ENCODE peak calls at places on chromosomes 16 and 17, in six cellular contexts. One of them, this sample, is unnamed.
A peak's percentile ranks its signal among the peaks of the same experiment; 100 is the strongest.

GRCh38 chr17:43826206-43826605 is 6.7 kb downstream of the MPP3 start:
- DNase-seq in GM12878: no peak
- DNase-seq in H1: no peak
- DNase-seq in NT2/D1: no peak
- DNase-seq in HepG2: no peak
- DNase-seq in K562: no peak
- DNase-seq in this sample: no peak

GRCh38 chr17:32936894-32937500 is 9.0 kb downstream of the TMEM98 start:
- DNase-seq in GM12878: no peak
- DNase-seq in H1: peak; percentile 77
- DNase-seq in NT2/D1: peak; percentile 58
- DNase-seq in HepG2: peak; percentile 59
- DNase-seq in K562: peak; percentile 84
- DNase-seq in this sample: peak; percentile 45

GRCh38 chr17:50841949-50842354 is 6.6 kb downstream of the WFIKKN2 start:
- DNase-seq in GM12878: no peak
- DNase-seq in H1: peak; percentile 53
- DNase-seq in NT2/D1: peak; percentile 54
- DNase-seq in HepG2: peak; percentile 66
- DNase-seq in K562: peak; percentile 77
- DNase-seq in this sample: peak; percentile 61

GRCh38 chr16:64489449-64489848 is 632.4 kb downstream of the CDH11 start:
- DNase-seq in GM12878: no peak
- DNase-seq in H1: no peak
- DNase-seq in NT2/D1: no peak
- DNase-seq in HepG2: no peak
- DNase-seq in K562: no peak
- DNase-seq in this sample: no peak

GRCh38 chr17:38868095-38868967 is 1.5 kb upstream of the LASP1 start:
- DNase-seq in GM12878: peak; percentile 51
- DNase-seq in H1: no peak
- DNase-seq in NT2/D1: no peak
- DNase-seq in HepG2: peak; percentile 70
- DNase-seq in K562: peak; percentile 70
- DNase-seq in this sample: no peak

GRCh38 chr17:73340093-73340596 is 28.3 kb upstream of the CDC42EP4 start:
- DNase-seq in GM12878: peak; percentile 42
- DNase-seq in H1: no peak
- DNase-seq in NT2/D1: no peak
- DNase-seq in HepG2: peak; percentile 88
- DNase-seq in K562: no peak
- DNase-seq in this sample: peak; percentile 71

GRCh38 chr17:82228842-82229685 is at the start of gene SLC16A3:
- DNase-seq in GM12878: no peak
- DNase-seq in H1: no peak
- DNase-seq in NT2/D1: no peak
- DNase-seq in HepG2: no peak
- DNase-seq in K562: no peak
- DNase-seq in this sample: no peak

GRCh38 chr17:70767102-70767701 is 597.9 kb downstream of the KCNJ2 start:
- DNase-seq in GM12878: no peak
- DNase-seq in H1: no peak
- DNase-seq in NT2/D1: no peak
- DNase-seq in HepG2: peak; percentile 31
- DNase-seq in K562: peak; percentile 9
- DNase-seq in this sample: peak; percentile 42

GRCh38 chr17:17036520-17036998 is 5.7 kb upstream of the MPRIP start:
- DNase-seq in GM12878: no peak
- DNase-seq in H1: no peak
- DNase-seq in NT2/D1: no peak
- DNase-seq in HepG2: no peak
- DNase-seq in K562: no peak
- DNase-seq in this sample: no peak

GRCh38 chr17:57294075-57294474 is 37.8 kb downstream of the MSI2 start:
- DNase-seq in GM12878: no peak
- DNase-seq in H1: no peak
- DNase-seq in NT2/D1: no peak
- DNase-seq in HepG2: no peak
- DNase-seq in K562: no peak
- DNase-seq in this sample: no peak

GRCh38 chr17:44220211-44221071 is 966 bp upstream of the UBTF start:
- DNase-seq in GM12878: no peak
- DNase-seq in H1: no peak
- DNase-seq in NT2/D1: no peak
- DNase-seq in HepG2: no peak
- DNase-seq in K562: peak; percentile 56
- DNase-seq in this sample: no peak

GRCh38 chr16:8380311-8380710 is 210.0 kb downstream of the TMEM114 start:
- DNase-seq in GM12878: no peak
- DNase-seq in H1: no peak
- DNase-seq in NT2/D1: no peak
- DNase-seq in HepG2: no peak
- DNase-seq in K562: no peak
- DNase-seq in this sample: no peak

GRCh38 chr17:78820122-78820792 is 20.4 kb downstream of the USP36 start:
- DNase-seq in GM12878: no peak
- DNase-seq in H1: no peak
- DNase-seq in NT2/D1: no peak
- DNase-seq in HepG2: no peak
- DNase-seq in K562: no peak
- DNase-seq in this sample: no peak

GRCh38 chr17:78823282-78824046 is 17.1 kb downstream of the USP36 start:
- DNase-seq in GM12878: no peak
- DNase-seq in H1: no peak
- DNase-seq in NT2/D1: no peak
- DNase-seq in HepG2: no peak
- DNase-seq in K562: no peak
- DNase-seq in this sample: no peak

GRCh38 chr17:78820841-78821240 is 19.8 kb downstream of the USP36 start:
- DNase-seq in GM12878: no peak
- DNase-seq in H1: no peak
- DNase-seq in NT2/D1: no peak
- DNase-seq in HepG2: no peak
- DNase-seq in K562: no peak
- DNase-seq in this sample: no peak

GRCh38 chr17:78822552-78822951 is 18.1 kb downstream of the USP36 start:
- DNase-seq in GM12878: no peak
- DNase-seq in H1: no peak
- DNase-seq in NT2/D1: no peak
- DNase-seq in HepG2: no peak
- DNase-seq in K562: no peak
- DNase-seq in this sample: no peak

GRCh38 chr17:78821961-78822360 is 18.7 kb downstream of the USP36 start:
- DNase-seq in GM12878: no peak
- DNase-seq in H1: no peak
- DNase-seq in NT2/D1: no peak
- DNase-seq in HepG2: no peak
- DNase-seq in K562: no peak
- DNase-seq in this sample: no peak
- TF ChIP-seq ZNF274 in GM12878: no peak
- TF ChIP-seq ZNF274 in H1: no peak
- TF ChIP-seq ZNF274 in NT2/D1: no peak
- TF ChIP-seq ZNF274 in HepG2: no peak
- TF ChIP-seq ZNF274 in K562: no peak
- TF ChIP-seq ZNF274 in this sample: no peak

GRCh38 chr17:80452173-80452915 is 24.1 kb downstream of the NPTX1 start:
- DNase-seq in GM12878: no peak
- DNase-seq in H1: no peak
- DNase-seq in NT2/D1: no peak
- DNase-seq in HepG2: no peak
- DNase-seq in K562: no peak
- DNase-seq in this sample: no peak
- TF ChIP-seq ZNF274 in GM12878: no peak
- TF ChIP-seq ZNF274 in H1: no peak
- TF ChIP-seq ZNF274 in NT2/D1: no peak
- TF ChIP-seq ZNF274 in HepG2: no peak
- TF ChIP-seq ZNF274 in K562: no peak
- TF ChIP-seq ZNF274 in this sample: no peak

DNA sequence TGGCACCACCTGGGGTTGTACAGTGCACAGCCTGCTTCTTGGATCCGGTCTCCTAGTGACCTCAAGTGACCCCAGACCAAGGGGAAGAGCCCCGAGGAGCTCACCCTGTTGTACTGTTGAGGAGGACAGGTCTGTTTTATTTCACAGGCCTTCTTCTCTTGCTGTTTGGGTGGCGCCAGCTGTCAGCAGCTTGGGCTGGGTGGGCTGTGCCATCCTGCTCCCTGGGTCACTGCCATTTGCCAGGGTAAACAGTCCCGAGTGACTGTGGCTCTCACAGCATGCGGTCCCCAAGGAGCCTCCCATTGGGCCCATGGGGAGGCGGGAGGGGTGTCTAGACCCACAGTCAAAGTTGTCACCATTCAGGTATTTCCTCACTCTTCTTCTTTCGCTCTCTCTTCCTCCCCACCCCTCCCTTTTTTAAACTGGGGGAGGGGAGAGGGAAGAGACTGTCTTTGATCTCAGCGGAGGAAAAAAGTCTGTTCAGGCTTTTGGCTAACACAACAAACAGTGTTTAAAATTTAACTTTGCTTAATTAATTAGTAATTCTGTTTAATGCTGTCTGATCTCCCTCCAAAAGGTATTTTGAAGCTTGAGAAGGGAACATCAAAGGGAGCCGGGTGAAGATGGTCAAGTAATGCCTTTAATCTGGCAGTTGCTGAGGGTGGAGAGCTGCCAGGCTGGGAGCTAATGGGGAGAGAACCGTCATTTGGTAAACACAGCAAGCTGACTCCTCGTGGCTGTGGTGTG is 64.1 kb downstream of the SNX20 start:
- DNase-seq in GM12878: no peak
- DNase-seq in H1: no peak
- DNase-seq in NT2/D1: no peak
- DNase-seq in HepG2: peak; percentile 89
- DNase-seq in K562: no peak
- DNase-seq in this sample: no peak
- TF ChIP-seq ZNF274 in GM12878: no peak
- TF ChIP-seq ZNF274 in H1: no peak
- TF ChIP-seq ZNF274 in NT2/D1: no peak
- TF ChIP-seq ZNF274 in HepG2: no peak
- TF ChIP-seq ZNF274 in K562: no peak
- TF ChIP-seq ZNF274 in this sample: no peak

DNA sequence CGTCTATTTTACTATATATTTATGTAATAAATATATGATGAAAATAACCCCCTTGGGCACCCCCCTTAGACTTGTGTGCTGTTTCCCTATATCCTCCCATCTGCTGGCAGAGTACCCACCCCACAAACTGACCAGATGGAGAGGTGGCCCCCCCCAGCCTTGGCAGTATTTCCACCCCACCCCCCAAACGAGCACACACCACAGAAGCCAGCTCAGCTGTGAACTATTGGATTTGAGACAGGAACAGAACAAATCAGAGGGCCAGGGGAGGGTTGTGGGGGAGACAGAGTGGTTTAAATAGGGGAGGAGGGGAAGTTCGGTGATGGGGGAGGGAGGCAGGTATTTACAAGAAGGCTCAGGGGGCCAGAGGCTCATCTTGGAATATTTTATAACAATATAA is 7.8 kb downstream of the NR1D1 start:
- DNase-seq in GM12878: no peak
- DNase-seq in H1: no peak
- DNase-seq in NT2/D1: no peak
- DNase-seq in HepG2: no peak
- DNase-seq in K562: no peak
- DNase-seq in this sample: no peak
- TF ChIP-seq ZNF274 in GM12878: no peak
- TF ChIP-seq ZNF274 in H1: no peak
- TF ChIP-seq ZNF274 in NT2/D1: no peak
- TF ChIP-seq ZNF274 in HepG2: no peak
- TF ChIP-seq ZNF274 in K562: no peak
- TF ChIP-seq ZNF274 in this sample: no peak

DNA sequence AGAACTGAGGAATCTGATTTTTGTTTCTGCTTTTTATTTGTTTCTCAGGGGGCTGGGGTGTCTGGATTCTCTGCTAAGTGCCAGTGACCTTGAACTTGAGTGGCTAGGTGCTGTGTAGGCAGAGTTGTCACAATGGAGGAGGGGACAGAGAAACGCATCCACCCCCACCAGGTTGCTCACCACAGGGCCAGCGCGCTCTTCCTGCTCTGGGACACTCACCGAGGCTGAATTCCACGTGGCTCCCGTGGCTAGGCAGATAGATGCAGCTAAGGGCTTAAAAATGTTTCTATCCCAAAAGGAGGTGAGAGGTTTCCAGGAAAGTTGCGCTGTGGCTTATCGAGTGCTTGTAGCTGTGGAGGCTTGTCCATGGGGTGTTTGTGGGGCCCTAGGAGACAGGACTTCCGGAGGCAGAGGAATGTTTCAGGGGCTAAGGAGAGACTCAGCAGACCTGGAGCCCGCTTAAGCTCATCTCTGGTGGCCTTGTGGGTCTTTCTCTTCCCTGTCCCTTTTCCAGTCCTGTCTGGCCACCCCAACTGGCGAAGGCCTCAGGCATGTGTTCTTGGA is 36.8 kb downstream of the ADCY7 start:
- DNase-seq in GM12878: no peak
- DNase-seq in H1: no peak
- DNase-seq in NT2/D1: no peak
- DNase-seq in HepG2: peak; percentile 51
- DNase-seq in K562: no peak
- DNase-seq in this sample: no peak
- TF ChIP-seq ZNF274 in GM12878: no peak
- TF ChIP-seq ZNF274 in H1: no peak
- TF ChIP-seq ZNF274 in NT2/D1: no peak
- TF ChIP-seq ZNF274 in HepG2: no peak
- TF ChIP-seq ZNF274 in K562: no peak
- TF ChIP-seq ZNF274 in this sample: no peak

GRCh38 chr17:48179071-48179945 is 71.7 kb downstream of the SNX11 start:
- DNase-seq in GM12878: no peak
- DNase-seq in H1: no peak
- DNase-seq in NT2/D1: no peak
- DNase-seq in HepG2: no peak
- DNase-seq in K562: peak; percentile 22
- DNase-seq in this sample: no peak

GRCh38 chr17:48184721-48185120 is 77.2 kb downstream of the SNX11 start:
- DNase-seq in GM12878: no peak
- DNase-seq in H1: no peak
- DNase-seq in NT2/D1: no peak
- DNase-seq in HepG2: no peak
- DNase-seq in K562: no peak
- DNase-seq in this sample: no peak

GRCh38 chr17:48180842-48181241 is 73.3 kb downstream of the SNX11 start:
- DNase-seq in GM12878: no peak
- DNase-seq in H1: no peak
- DNase-seq in NT2/D1: no peak
- DNase-seq in HepG2: no peak
- DNase-seq in K562: no peak
- DNase-seq in this sample: no peak

GRCh38 chr17:48178327-48178726 is 70.8 kb downstream of the SNX11 start:
- DNase-seq in GM12878: no peak
- DNase-seq in H1: no peak
- DNase-seq in NT2/D1: no peak
- DNase-seq in HepG2: no peak
- DNase-seq in K562: no peak
- DNase-seq in this sample: no peak

DNA sequence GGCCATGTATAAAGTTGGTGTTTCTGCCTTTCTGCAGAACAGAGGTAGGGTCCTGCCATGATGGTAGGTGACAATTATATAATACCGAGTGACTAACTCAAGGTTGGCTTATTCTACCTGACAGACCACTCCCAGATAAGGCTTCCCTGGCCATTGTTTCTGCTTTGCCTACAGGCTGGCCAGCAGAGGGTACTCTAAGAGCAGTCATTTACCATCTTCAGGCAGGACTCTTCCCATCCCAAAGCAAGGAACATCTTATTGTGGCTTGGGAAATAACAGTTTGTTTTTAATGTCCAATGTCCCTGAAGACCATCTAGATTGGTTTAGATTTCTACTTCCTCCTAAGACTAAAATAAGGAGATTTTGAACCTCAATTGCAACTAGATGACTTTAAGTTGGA is 74.1 kb downstream of the SNX11 start:
- DNase-seq in GM12878: no peak
- DNase-seq in H1: no peak
- DNase-seq in NT2/D1: no peak
- DNase-seq in HepG2: no peak
- DNase-seq in K562: peak; percentile 47
- DNase-seq in this sample: peak; percentile 44
- TF ChIP-seq ZNF274 in GM12878: no peak
- TF ChIP-seq ZNF274 in H1: no peak
- TF ChIP-seq ZNF274 in NT2/D1: no peak
- TF ChIP-seq ZNF274 in HepG2: no peak
- TF ChIP-seq ZNF274 in K562: no peak
- TF ChIP-seq ZNF274 in this sample: no peak

This sample was measured in HCT116.